ENCODE peak calls at places on chromosomes 12 and 14, in nine cellular contexts. F is cardiac muscle cell; G is CD8-positive, alpha-beta T cell; Y is lung; O is mammary epithelial cell; K is PC-9; B is PC-3; U is fibroblast of lung; V is IMR-90. T is an unnamed sample.

GRCh38 chr12:98369601-98370000 is 145.8 kb upstream of the TMPO start:
- DNase-seq in F (no peak), G (no peak), Y (no peak), O (peak; percentile 14), K (no peak), B (no peak), U (no peak), V (no peak), T (no peak)

GRCh38 chr14:93337143-93337753 is 4.4 kb upstream of the BTBD7 start:
- DNase-seq in F (no peak), G (no peak), Y (no peak), O (no peak), K (no peak), B (no peak), U (no peak), V (no peak), T (no peak)

GRCh38 chr12:30573145-30573544 is 122.5 kb downstream of the IPO8 start:
- DNase-seq in F (no peak), G (no peak), Y (no peak), O (no peak), K (no peak), B (no peak), U (no peak), V (no peak), T (no peak)

GRCh38 chr12:49626169-49626835 is 2.9 kb downstream of the PRPF40B start:
- DNase-seq in F (no peak), G (no peak), Y (no peak), O (peak; percentile 53), K (no peak), B (peak; percentile 11), U (no peak), V (peak; percentile 54), T (no peak)

GRCh38 chr12:4956968-4957367 is 47.3 kb downstream of the KCNA1 start:
- DNase-seq in F (no peak), G (no peak), Y (no peak), O (no peak), K (no peak), B (no peak), U (no peak), V (no peak), T (no peak)

GRCh38 chr12:24534632-24535031 is 414.3 kb downstream of the BCAT1 start:
- DNase-seq in F (no peak), G (no peak), Y (no peak), O (no peak), K (no peak), B (no peak), U (no peak), V (no peak), T (no peak)

GRCh38 chr12:20260864-20261263 is 107.5 kb upstream of the PDE3A start:
- DNase-seq in F (no peak), G (no peak), Y (no peak), O (no peak), K (no peak), B (no peak), U (peak; percentile 2), V (no peak), T (no peak)

GRCh38 chr12:121061831-121062230 is 22.8 kb upstream of the OASL start:
- DNase-seq in F (no peak), G (no peak), Y (no peak), O (no peak), K (no peak), B (peak; percentile 45), U (peak; percentile 22), V (peak; percentile 13), T (no peak)

GRCh38 chr14:96268426-96269358 is 12.7 kb downstream of the BDKRB1 start:
- DNase-seq in F (no peak), G (no peak), Y (no peak), O (peak; percentile 99), K (peak; percentile 80), B (peak; percentile 81), U (peak; percentile 96), V (peak; percentile 99), T (peak; percentile 82)

GRCh38 chr12:124925117-124925516 is 10.7 kb upstream of the UBC start:
- DNase-seq in F (no peak), G (no peak), Y (no peak), O (no peak), K (no peak), B (no peak), U (no peak), V (no peak), T (no peak)

GRCh38 chr12:49565119-49565955 is 2.6 kb downstream of the MCRS1 start:
- DNase-seq in F (peak; percentile 21), G (no peak), Y (no peak), O (no peak), K (no peak), B (no peak), U (no peak), V (no peak), T (no peak)

GRCh38 chr12:30989754-30990153 is 63.2 kb downstream of the TSPAN11 start:
- DNase-seq in F (peak; percentile 51), G (no peak), Y (no peak), O (no peak), K (peak; percentile 68), B (peak; percentile 54), U (no peak), V (no peak), T (no peak)

GRCh38 chr14:61620130-61620946 is 75.0 kb upstream of the HIF1A start:
- DNase-seq in F (no peak), G (no peak), Y (no peak), O (peak; percentile 58), K (no peak), B (peak; percentile 56), U (peak; percentile 96), V (peak; percentile 89), T (peak; percentile 57)

GRCh38 chr14:58637391-58638230 is at the start of gene DACT1:
- DNase-seq in F (peak; percentile 96), G (no peak), Y (peak; percentile 38), O (no peak), K (no peak), B (peak; percentile 39), U (peak; percentile 86), V (peak; percentile 79), T (peak; percentile 75)

GRCh38 chr14:58488550-58488949 is 61.0 kb downstream of the KIAA0586 start:
- DNase-seq in F (no peak), G (no peak), Y (no peak), O (peak; percentile 46), K (no peak), B (peak; percentile 76), U (peak; percentile 39), V (peak; percentile 50), T (peak; percentile 49)

GRCh38 chr12:63876980-63877379 is 32.5 kb downstream of the SRGAP1 start:
- DNase-seq in F (no peak), G (no peak), Y (no peak), O (no peak), K (no peak), B (no peak), U (peak; percentile 34), V (no peak), T (no peak)

GRCh38 chr12:79125358-79125757 is 260.8 kb downstream of the SYT1 start:
- DNase-seq in F (no peak), G (no peak), Y (no peak), O (no peak), K (no peak), B (no peak), U (no peak), V (no peak), T (no peak)

GRCh38 chr12:79119796-79120195 is 255.2 kb downstream of the SYT1 start:
- DNase-seq in F (peak; percentile 25), G (no peak), Y (no peak), O (no peak), K (no peak), B (no peak), U (no peak), V (no peak), T (no peak)

GRCh38 chr12:79124385-79124784 is 259.8 kb downstream of the SYT1 start:
- DNase-seq in F (no peak), G (no peak), Y (no peak), O (no peak), K (no peak), B (no peak), U (no peak), V (no peak), T (no peak)

GRCh38 chr12:79115743-79116142 is 251.2 kb downstream of the SYT1 start:
- DNase-seq in F (no peak), G (no peak), Y (no peak), O (no peak), K (no peak), B (no peak), U (no peak), V (no peak), T (no peak)

GRCh38 chr12:79121486-79121885 is 256.9 kb downstream of the SYT1 start:
- DNase-seq in F (no peak), G (no peak), Y (no peak), O (no peak), K (no peak), B (peak; percentile 18), U (no peak), V (no peak), T (no peak)
- TF ChIP-seq CTCF in F (peak; percentile 31), G (no peak), Y (no peak), O (peak; percentile 46), K (peak; percentile 51), B (peak; percentile 59), U (peak; percentile 36), V (peak; percentile 21), T (peak; percentile 59)

DNA sequence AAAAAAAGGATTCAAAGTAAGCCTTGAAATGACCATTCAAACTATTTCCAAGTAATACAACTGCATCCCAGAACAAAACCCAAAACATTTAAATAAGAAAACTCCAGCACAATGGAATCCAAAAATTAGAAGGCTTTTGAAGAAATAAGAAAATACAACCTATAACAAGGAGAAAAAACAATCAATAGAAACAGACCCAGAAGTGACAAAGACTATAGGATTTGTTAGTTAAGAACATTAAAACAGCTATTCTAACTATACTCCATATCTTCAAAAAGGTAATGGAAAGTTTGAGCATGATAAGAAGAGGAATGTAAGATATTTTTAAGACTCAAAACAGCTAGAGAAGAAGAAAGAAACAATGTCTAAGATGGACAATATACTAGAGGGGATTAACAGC is 39.3 kb upstream of the SRP54 start:
- DNase-seq in F (no peak), G (no peak), Y (no peak), O (no peak), K (no peak), B (no peak), U (no peak), V (no peak), T (no peak)
- H3K4me3 ChIP-seq in F (no peak overlapping the region), G (no peak overlapping the region), Y (no peak overlapping the region), O (no peak overlapping the region), K (no peak overlapping the region), B (no peak overlapping the region), U (no peak overlapping the region), V (no peak overlapping the region), T (no peak overlapping the region)

GRCh38 chr14:105178868-105179140 is 2.3 kb downstream of the NUDT14 start:
- DNase-seq in F (no peak), G (no peak), Y (no peak), O (no peak), K (no peak), B (no peak), U (no peak), V (no peak), T (no peak)
- H3K27ac ChIP-seq in F (no peak overlapping the region), G (no peak overlapping the region), Y (no peak overlapping the region), O (no peak overlapping the region), K (no peak overlapping the region), B (no peak overlapping the region), U (no peak overlapping the region), V (no peak overlapping the region), T (no peak overlapping the region)

DNA sequence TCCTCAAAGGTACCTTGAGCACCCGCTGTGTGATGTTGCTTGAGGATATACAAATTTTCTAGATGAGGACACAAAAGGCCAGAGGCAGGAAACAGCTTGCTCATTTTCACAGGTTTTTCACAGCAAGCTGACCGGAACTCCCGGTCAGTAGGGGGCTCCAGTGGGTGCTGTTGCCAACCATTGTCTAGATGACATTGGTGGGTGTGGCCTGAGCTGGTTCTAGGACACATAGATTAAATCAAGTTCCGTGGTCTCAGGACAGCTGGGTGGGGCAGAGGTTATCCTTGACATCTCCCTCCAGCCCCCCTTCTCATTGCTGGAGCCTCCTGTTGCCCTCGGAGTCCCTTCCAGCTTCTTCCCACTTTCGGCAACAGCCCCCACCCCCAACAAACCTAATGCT is 153.6 kb upstream of the FKBP4 start:
- DNase-seq in F (no peak), G (no peak), Y (no peak), O (no peak), K (no peak), B (peak; percentile 10), U (peak; percentile 19), V (peak; percentile 30), T (peak; percentile 30)
- TF ChIP-seq CTCF in F (peak; percentile 53), G (no peak), Y (no peak), O (peak; percentile 13), K (no peak), B (peak; percentile 44), U (peak; percentile 48), V (peak; percentile 43), T (peak; percentile 68)